ENCODE peak calls at places on chromosome 4, in eight cellular contexts. A is tibial nerve, E is heart right ventricle, O is fibroblast of lung, C is body of pancreas, X is stomach, R is heart left ventricle, V is tibial artery. H is an unnamed sample. For H3K4me1, H3K9me3 and H3K27me3, the result is how much of the 10 kb centered on the place peaks cover.

GRCh38 chr4:173333658-173334084 is 487 bp downstream of the HMGB2 start:
- DNase-seq in A (peak), E (peak), O (peak), C (peak), X (peak), R (peak), V (peak), H (peak)

GRCh38 chr4:121061215-121061614 is 11.1 kb downstream of the NDNF start:
- DNase-seq in A (no peak), E (no peak), O (no peak), C (no peak), X (no peak), R (no peak), V (no peak), H (no peak)

GRCh38 chr4:117773067-117773946 is 261.0 kb upstream of the NDST3 start:
- DNase-seq in A (no peak), E (no peak), O (peak), C (no peak), X (peak), R (no peak), V (no peak), H (no peak)

GRCh38 chr4:107098403-107098802 is 62.3 kb upstream of the DKK2 start:
- DNase-seq in A (no peak), E (no peak), O (no peak), C (no peak), X (no peak), R (no peak), V (no peak), H (no peak)

GRCh38 chr4:14532436-14532835 is 469.8 kb upstream of the CPEB2 start:
- DNase-seq in A (no peak), E (no peak), O (no peak), C (no peak), X (no peak), R (no peak), V (no peak), H (no peak)

GRCh38 chr4:156109943-156110925 is 156.6 kb upstream of the CTSO start:
- DNase-seq in A (no peak), E (no peak), O (peak), C (peak), X (no peak), R (peak), V (no peak), H (no peak)

GRCh38 chr4:122300776-122301175 is 78.0 kb upstream of the ADAD1 start:
- DNase-seq in A (no peak), E (no peak), O (no peak), C (no peak), X (no peak), R (no peak), V (no peak), H (no peak)

GRCh38 chr4:141134051-141134450 is 782 bp upstream of the RNF150 start:
- DNase-seq in A (no peak), E (no peak), O (peak), C (no peak), X (no peak), R (no peak), V (no peak), H (no peak)

GRCh38 chr4:165016971-165017370 is 14.8 kb upstream of the TRIM60 start:
- DNase-seq in A (no peak), E (no peak), O (no peak), C (no peak), X (no peak), R (no peak), V (no peak), H (no peak)

GRCh38 chr4:101649790-101650450 is 140.6 kb upstream of the BANK1 start:
- DNase-seq in A (no peak), E (no peak), O (peak), C (no peak), X (no peak), R (no peak), V (no peak), H (peak)

GRCh38 chr4:7382634-7383014 is 52.1 kb downstream of the PSAPL1 start:
- DNase-seq in A (no peak), E (no peak), O (no peak), C (no peak), X (no peak), R (no peak), V (peak), H (no peak)

GRCh38 chr4:169239236-169239905 is 31.4 kb downstream of the SH3RF1 start:
- DNase-seq in A (no peak), E (no peak), O (peak), C (no peak), X (no peak), R (no peak), V (no peak), H (no peak)
- H3K4me1 ChIP-seq in A (under half), E (under half), O (under half), C (under half), X (under half), R (half or more), V (half or more), H (under half)

GRCh38 chr4:175412161-175412560 is 399.9 kb downstream of the GPM6A start:
- DNase-seq in A (no peak), E (no peak), O (peak), C (no peak), X (no peak), R (no peak), V (no peak), H (no peak)

GRCh38 chr4:175411251-175411650 is 400.8 kb downstream of the GPM6A start:
- DNase-seq in A (no peak), E (no peak), O (no peak), C (no peak), X (no peak), R (no peak), V (no peak), H (no peak)

GRCh38 chr4:175413561-175413960 is 398.5 kb downstream of the GPM6A start:
- DNase-seq in A (no peak), E (no peak), O (peak), C (no peak), X (no peak), R (no peak), V (no peak), H (no peak)

GRCh38 chr4:175412744-175413143 is 399.3 kb downstream of the GPM6A start:
- DNase-seq in A (no peak), E (no peak), O (peak), C (no peak), X (no peak), R (no peak), V (no peak), H (no peak)

DNA sequence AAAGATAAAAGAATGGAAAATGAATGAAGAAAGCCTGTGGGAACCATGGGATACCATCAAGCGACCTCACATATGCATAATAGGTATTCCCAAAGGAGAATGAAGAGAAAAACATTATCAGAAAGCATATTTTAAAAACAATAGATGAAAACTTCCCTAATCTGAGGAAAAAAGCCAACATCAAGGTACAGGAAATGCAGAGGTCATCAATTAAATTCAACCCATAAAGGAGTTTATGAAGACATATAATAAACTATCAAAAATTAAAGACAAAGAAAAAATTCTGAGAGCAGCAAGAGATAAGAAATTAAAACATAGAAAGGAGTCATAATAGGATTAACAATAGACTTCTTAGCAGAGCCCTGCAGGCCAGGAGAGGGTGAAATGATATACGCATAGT is 397.5 kb downstream of the GPM6A start:
- DNase-seq in A (no peak), E (no peak), O (no peak), C (no peak), X (no peak), R (no peak), V (no peak), H (no peak)
- H3K9me3 ChIP-seq in A (under half), E (under half), O (under half), C (under half), X (under half), R (under half), V (under half), H (under half)

GRCh38 chr4:79163981-79164490 is 161.8 kb downstream of the NAA11 start:
- DNase-seq in A (no peak), E (no peak), O (no peak), C (no peak), X (no peak), R (no peak), V (no peak), H (no peak)
- H3K27me3 ChIP-seq in A (under half), E (under half), O (under half), C (under half), X (under half), R (under half), V (under half), H (under half)

GRCh38 chr4:166195101-166195500 is 322.1 kb downstream of the TLL1 start:
- DNase-seq in A (no peak), E (no peak), O (peak), C (no peak), X (no peak), R (no peak), V (no peak), H (no peak)
- H3K4me1 ChIP-seq in A (under half), E (under half), O (under half), C (under half), X (under half), R (under half), V (under half), H (under half)

GRCh38 chr4:36237366-36238353 is 6.7 kb downstream of the ARAP2 start:
- DNase-seq in A (no peak), E (no peak), O (no peak), C (no peak), X (no peak), R (no peak), V (no peak), H (no peak)

GRCh38 chr4:36241771-36242170 is 2.5 kb downstream of the ARAP2 start:
- DNase-seq in A (no peak), E (no peak), O (no peak), C (no peak), X (no peak), R (no peak), V (no peak), H (no peak)

GRCh38 chr4:36235306-36235705 is 9.0 kb downstream of the ARAP2 start:
- DNase-seq in A (no peak), E (no peak), O (peak), C (no peak), X (no peak), R (no peak), V (no peak), H (no peak)

GRCh38 chr4:36233567-36234266 is 10.6 kb downstream of the ARAP2 start:
- DNase-seq in A (no peak), E (no peak), O (no peak), C (no peak), X (no peak), R (no peak), V (no peak), H (no peak)

DNA sequence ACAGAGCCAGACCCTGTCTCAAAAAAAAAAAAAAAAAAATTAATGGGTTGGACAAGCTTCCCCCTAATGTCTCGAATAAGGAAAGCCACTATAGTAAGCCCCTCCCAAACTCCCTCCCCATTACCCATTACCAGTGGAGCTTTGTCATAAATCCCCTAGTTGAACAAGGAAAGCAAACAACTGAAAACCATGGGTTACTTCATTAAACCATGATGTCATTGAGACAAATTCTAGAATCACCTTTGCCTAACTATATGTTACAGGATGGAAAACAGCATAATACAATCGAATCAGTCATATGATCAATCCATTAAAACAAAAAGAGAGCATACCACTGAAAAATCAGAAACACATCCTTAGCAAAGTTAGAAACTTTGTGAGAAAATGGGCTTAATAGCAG is 8.2 kb downstream of the ARAP2 start:
- DNase-seq in A (no peak), E (no peak), O (no peak), C (no peak), X (no peak), R (no peak), V (no peak), H (no peak)
- H3K9me3 ChIP-seq in A (under half), E (under half), O (under half), C (under half), X (under half), R (under half), V (under half), H (under half)

DNA sequence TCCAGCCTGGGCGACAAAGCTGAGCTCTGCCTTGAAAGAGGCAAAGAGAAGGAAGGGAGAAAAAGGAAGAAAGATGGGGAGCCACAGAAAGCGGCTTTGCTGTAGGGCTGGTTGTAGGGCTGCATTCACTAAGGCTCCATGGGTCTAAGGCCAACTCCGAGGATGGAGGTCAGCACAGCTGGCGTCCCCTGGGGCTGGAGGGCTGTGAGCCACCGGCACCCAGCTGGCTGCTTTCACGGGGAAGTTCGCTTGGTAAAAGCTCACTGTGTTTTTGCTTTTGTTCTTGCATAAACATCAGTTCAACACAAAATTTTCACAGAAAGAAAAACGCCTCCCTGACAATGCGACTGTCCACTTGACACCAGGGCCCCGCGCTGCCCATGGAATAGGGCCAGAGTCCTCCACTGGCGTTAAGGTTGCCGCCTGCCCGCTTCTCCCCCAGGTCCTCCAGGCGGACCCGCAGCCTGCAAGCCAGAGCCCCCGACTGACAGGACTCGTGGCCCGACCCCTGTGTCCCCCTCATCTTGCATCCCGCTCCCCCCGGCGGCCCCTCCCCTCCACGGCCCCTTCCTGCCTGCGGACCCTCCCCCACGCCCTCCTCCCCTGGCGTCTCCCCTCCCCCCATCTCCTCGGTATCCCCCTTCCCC is 1.1 kb downstream of the RNF212 start:
- DNase-seq in A (no peak), E (no peak), O (no peak), C (peak), X (no peak), R (no peak), V (no peak), H (no peak)
- H3K27me3 ChIP-seq in A (half or more), E (half or more), O (under half), C (under half), X (under half), R (half or more), V (under half), H (under half)

DNA sequence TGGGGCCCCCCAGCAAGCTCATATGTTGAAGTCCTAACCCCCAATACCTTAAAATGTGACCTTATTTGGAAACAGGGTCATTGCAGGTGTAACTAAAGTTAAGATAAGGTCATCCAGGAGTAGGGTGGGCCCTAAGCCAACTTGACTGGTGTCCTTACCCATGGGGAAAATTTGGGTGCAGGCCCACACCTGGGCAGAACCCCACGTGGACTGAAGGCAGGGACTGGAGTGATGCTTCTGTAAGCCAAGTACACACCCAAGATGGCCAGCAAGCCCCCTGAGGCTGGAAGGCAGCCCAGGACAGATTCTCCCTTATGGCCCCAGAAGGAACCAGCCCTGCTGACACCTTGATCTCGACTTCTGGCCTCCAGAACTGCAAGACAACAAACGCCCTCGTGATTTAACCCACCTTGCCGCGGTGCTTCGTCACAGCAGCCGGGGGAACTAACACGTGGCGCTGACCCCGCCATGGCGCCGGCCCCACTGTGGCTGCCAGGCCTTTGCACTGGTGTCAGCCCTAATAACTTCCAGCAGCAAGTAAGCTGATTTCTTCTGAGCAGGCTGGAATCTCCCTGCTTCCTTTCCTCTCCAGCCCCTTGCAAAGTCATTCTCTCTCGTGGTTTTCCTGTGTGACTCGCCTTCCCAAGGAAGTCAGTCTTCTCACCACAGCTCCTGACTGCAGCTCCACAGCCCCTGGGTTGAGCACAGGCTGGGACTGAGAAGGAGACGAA is 23.2 kb upstream of the MXD4 start:
- DNase-seq in A (no peak), E (no peak), O (peak), C (no peak), X (no peak), R (no peak), V (peak), H (no peak)
- H3K4me1 ChIP-seq in A (under half), E (under half), O (under half), C (under half), X (under half), R (under half), V (under half), H (under half)

DNA sequence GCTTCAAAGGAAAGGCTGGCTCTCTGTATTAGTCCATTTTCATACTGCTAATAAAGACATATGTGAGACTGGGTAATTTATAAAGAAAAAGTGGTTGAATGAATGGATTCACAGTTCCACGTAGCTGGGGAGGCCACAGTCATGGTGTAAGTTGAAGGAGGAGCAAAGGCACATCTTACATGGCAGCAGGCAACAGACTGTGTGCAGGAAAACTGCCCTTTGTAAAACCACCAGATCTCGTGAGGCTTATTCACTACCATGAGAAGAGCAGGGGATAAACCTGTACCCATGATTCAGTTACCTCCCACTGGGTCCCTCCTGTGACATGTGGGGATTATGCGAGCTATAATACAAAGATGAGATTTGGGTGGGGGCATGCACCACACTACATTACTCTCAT is 1486.6 kb downstream of the PCDH7 start:
- DNase-seq in A (no peak), E (no peak), O (no peak), C (no peak), X (no peak), R (no peak), V (no peak), H (no peak)
- H3K9me3 ChIP-seq in A (under half), E (under half), O (under half), C (under half), X (under half), R (under half), V (under half), H (under half)

GRCh38 chr4:185534850-185535761 is at the start of gene PDLIM3:
- DNase-seq in A (no peak), E (peak), O (peak), C (peak), X (peak), R (peak), V (peak), H (peak)
- H3K27me3 ChIP-seq in A (under half), E (under half), O (under half), C (under half), X (under half), R (under half), V (under half), H (under half)

DNA sequence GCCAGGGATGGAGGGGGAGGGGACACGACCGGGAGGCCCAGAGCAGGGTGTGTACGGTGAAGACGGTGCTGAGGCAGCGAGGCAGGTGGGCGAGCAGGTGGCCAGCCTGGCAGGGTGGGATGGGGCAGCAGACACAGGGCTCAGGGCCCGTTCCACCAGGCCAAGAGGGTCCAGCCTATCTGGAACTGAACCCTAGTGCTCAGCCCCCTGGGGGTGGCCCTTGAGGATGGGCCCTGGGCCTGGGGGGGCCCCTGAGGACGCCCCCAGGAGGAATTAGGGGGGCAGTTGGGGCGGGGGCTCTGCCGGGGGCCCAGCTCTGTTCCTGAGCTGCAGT is 3.0 kb upstream of the HGFAC start:
- DNase-seq in A (no peak), E (peak), O (no peak), C (no peak), X (no peak), R (no peak), V (no peak), H (no peak)
- H3K4me1 ChIP-seq in A (under half), E (under half), O (under half), C (under half), X (under half), R (under half), V (under half), H (under half)

H was measured in right cardiac atrium.